ENCODE peak calls at places on chromosomes 6 and 20, in seven cellular contexts. One of them, this sample, is unnamed.

GRCh38 chr6:79077680-79078056 is 386 bp downstream of the PHIP start:
- DNase-seq in IMR-90: no peak
- DNase-seq in MCF 10A: no peak
- DNase-seq in HCT116: no peak
- DNase-seq in foreskin fibroblast: no peak
- DNase-seq in endothelial cell: peak
- DNase-seq in tibial artery: no peak
- DNase-seq in this sample: no peak

GRCh38 chr6:2938004-2938631 is 33.2 kb downstream of the SERPINB6 start:
- DNase-seq in foreskin fibroblast: no peak
- DNase-seq in tibial artery: no peak
- DNase-seq in IMR-90: no peak
- DNase-seq in endothelial cell: no peak
- DNase-seq in MCF 10A: no peak
- DNase-seq in HCT116: no peak
- DNase-seq in this sample: no peak

GRCh38 chr6:127201321-127201720 is 65.3 kb upstream of the RNF146 start:
- DNase-seq in foreskin fibroblast: peak
- DNase-seq in IMR-90: peak
- DNase-seq in MCF 10A: no peak
- DNase-seq in tibial artery: no peak
- DNase-seq in endothelial cell: no peak
- DNase-seq in HCT116: no peak
- DNase-seq in this sample: no peak

GRCh38 chr6:2725999-2726567 is 24.6 kb downstream of the MYLK4 start:
- DNase-seq in HCT116: no peak
- DNase-seq in tibial artery: no peak
- DNase-seq in endothelial cell: no peak
- DNase-seq in IMR-90: peak
- DNase-seq in MCF 10A: no peak
- DNase-seq in foreskin fibroblast: no peak
- DNase-seq in this sample: no peak

GRCh38 chr6:39929733-39930461 is 4.4 kb downstream of the MOCS1 start:
- DNase-seq in tibial artery: no peak
- DNase-seq in foreskin fibroblast: peak
- DNase-seq in HCT116: no peak
- DNase-seq in endothelial cell: no peak
- DNase-seq in MCF 10A: no peak
- DNase-seq in IMR-90: peak
- DNase-seq in this sample: peak

GRCh38 chr6:170027111-170028043 is 263.5 kb downstream of the DLL1 start:
- DNase-seq in MCF 10A: no peak
- DNase-seq in IMR-90: peak
- DNase-seq in foreskin fibroblast: no peak
- DNase-seq in endothelial cell: no peak
- DNase-seq in HCT116: no peak
- DNase-seq in tibial artery: peak
- DNase-seq in this sample: no peak

GRCh38 chr6:133814797-133815196 is 74.1 kb upstream of the TCF21 start:
- DNase-seq in MCF 10A: peak
- DNase-seq in HCT116: peak
- DNase-seq in tibial artery: peak
- DNase-seq in endothelial cell: no peak
- DNase-seq in IMR-90: peak
- DNase-seq in foreskin fibroblast: peak
- DNase-seq in this sample: no peak

GRCh38 chr6:169886631-169887227 is 135.3 kb downstream of the ERMARD start:
- DNase-seq in MCF 10A: no peak
- DNase-seq in IMR-90: no peak
- DNase-seq in endothelial cell: no peak
- DNase-seq in tibial artery: no peak
- DNase-seq in foreskin fibroblast: no peak
- DNase-seq in HCT116: no peak
- DNase-seq in this sample: no peak

GRCh38 chr6:125947581-125947980 is 9.0 kb upstream of the HINT3 start:
- DNase-seq in foreskin fibroblast: no peak
- DNase-seq in tibial artery: no peak
- DNase-seq in MCF 10A: peak
- DNase-seq in endothelial cell: no peak
- DNase-seq in HCT116: no peak
- DNase-seq in IMR-90: peak
- DNase-seq in this sample: no peak

GRCh38 chr20:33719989-33720709 is at the start of gene PXMP4:
- DNase-seq in tibial artery: peak
- DNase-seq in endothelial cell: peak
- DNase-seq in foreskin fibroblast: peak
- DNase-seq in MCF 10A: peak
- DNase-seq in IMR-90: peak
- DNase-seq in HCT116: peak
- DNase-seq in this sample: peak

DNA sequence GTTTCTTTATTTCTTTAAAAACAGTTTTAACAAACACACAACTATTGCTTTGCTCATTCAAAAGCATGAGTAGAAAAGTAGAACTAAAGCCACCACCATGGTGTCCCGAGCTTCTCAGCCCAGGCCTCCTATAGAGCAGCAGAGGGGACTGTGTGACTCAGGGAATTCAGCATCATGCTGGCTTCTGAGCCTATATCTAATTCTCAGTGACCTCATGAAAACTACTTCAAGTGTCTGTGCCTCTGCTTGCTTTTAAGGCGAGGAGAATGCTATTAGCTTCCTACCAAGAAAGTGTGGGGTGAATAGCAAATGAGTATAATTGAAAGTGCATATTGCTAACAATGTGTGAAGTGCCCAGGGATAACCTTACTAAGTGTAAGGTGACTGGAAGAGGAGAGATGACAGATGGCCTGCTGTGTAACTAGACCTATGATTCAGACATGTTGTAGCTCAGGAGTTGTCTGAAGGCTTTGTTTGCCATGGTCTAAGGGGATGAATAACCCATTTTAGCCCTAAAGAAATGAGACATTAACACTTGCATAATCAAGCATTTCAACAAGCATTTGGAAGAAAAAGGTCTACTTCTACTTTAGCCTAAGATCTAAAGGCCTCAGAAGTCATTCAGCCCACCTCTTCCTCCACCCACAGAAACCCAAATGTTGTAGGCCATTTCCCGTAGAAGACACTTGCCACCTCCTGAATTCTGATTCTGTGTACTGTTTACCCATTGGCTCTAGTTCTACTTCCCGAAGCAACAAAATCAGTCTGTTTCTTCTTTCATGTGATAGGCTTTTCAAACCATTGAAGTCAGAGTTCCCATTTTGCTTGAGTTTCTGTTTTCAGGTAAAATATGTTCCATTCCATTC is 121.5 kb upstream of the ARG1 start:
- DNase-seq in foreskin fibroblast: no peak
- DNase-seq in endothelial cell: no peak
- DNase-seq in HCT116: no peak
- DNase-seq in IMR-90: no peak
- DNase-seq in MCF 10A: no peak
- DNase-seq in tibial artery: no peak
- DNase-seq in this sample: no peak
- TF ChIP-seq CTCF in foreskin fibroblast: no peak
- TF ChIP-seq CTCF in endothelial cell: no peak
- TF ChIP-seq CTCF in HCT116: no peak
- TF ChIP-seq CTCF in IMR-90: no peak
- TF ChIP-seq CTCF in MCF 10A: no peak
- TF ChIP-seq CTCF in tibial artery: no peak
- TF ChIP-seq CTCF in this sample: no peak

DNA sequence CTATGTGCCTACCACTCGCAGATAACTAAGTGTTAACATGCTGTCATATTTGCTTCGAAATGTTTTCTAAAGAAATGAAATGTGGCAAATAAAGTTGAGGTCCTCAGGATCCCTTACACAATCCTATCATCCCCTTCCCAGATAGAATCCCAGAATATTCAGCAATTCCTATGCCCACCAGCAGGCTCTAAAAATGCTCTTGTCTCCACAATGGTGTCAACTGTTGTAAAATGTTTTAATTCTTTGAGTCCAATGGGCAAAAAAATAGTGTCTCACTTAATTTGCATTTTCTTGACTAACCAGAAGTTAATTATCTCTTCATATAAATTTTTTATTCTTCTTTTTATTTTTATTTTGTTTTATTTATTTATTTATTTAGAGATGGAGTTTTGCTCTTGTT is 103.9 kb upstream of the MAP7 start:
- DNase-seq in foreskin fibroblast: no peak
- DNase-seq in endothelial cell: no peak
- DNase-seq in MCF 10A: no peak
- DNase-seq in IMR-90: no peak
- DNase-seq in HCT116: no peak
- DNase-seq in tibial artery: no peak
- DNase-seq in this sample: no peak
- TF ChIP-seq CTCF in foreskin fibroblast: no peak
- TF ChIP-seq CTCF in endothelial cell: peak
- TF ChIP-seq CTCF in MCF 10A: no peak
- TF ChIP-seq CTCF in IMR-90: no peak
- TF ChIP-seq CTCF in HCT116: no peak
- TF ChIP-seq CTCF in tibial artery: no peak
- TF ChIP-seq CTCF in this sample: no peak

DNA sequence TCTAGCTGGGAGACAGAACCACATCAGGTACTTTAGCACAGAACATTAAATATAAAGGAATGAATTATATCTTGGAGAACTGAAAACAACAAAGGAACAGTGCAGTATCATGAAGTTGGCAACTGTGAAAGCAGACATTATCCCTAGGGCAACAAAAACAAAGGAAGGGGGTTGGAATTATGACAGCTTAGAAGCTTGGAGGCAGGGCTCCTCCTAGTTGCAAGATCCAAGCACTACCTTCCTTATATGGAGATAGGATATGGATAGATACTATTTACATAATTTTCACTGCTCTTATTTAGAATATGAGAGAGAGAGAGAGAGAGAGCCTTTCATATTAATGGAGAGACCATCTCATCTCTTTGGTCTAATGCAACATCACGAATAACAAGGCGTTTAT is 27.0 kb downstream of the TMEM14A start:
- DNase-seq in MCF 10A: peak
- DNase-seq in tibial artery: no peak
- DNase-seq in IMR-90: no peak
- DNase-seq in endothelial cell: no peak
- DNase-seq in HCT116: no peak
- DNase-seq in foreskin fibroblast: no peak
- DNase-seq in this sample: no peak
- TF ChIP-seq CTCF in MCF 10A: no peak
- TF ChIP-seq CTCF in tibial artery: no peak
- TF ChIP-seq CTCF in IMR-90: no peak
- TF ChIP-seq CTCF in endothelial cell: no peak
- TF ChIP-seq CTCF in HCT116: no peak
- TF ChIP-seq CTCF in foreskin fibroblast: no peak
- TF ChIP-seq CTCF in this sample: no peak

DNA sequence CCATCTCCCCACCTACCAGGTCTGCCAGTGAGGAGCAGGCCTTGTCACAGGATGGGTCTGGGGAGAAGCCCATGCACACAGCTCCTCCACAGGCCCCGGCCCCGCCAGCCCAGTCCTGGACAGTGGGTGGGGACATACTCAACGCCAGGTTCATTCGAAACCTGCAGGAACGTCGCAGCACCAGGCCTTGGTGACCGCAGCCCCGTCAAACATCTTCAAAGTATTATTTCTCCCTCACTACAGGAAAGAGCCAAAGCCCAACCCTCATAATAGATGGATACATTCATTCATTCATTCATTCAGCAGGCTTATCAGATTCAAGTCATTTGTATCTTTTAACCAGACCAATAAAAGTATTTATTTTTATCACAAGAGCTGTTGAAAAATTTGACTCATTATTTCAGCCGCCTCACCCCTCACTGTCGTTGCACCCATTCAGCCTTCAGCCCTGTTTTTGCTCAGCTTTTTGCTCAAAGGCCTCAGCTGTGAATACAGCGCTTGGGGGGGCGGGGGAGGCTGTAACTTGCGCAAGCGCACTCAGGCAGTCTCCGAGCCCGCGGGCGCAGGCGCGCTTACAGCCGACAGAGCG is 389 bp upstream of the C6orf136 start:
- DNase-seq in HCT116: no peak
- DNase-seq in foreskin fibroblast: no peak
- DNase-seq in endothelial cell: peak
- DNase-seq in MCF 10A: no peak
- DNase-seq in tibial artery: peak
- DNase-seq in IMR-90: no peak
- DNase-seq in this sample: no peak
- TF ChIP-seq CTCF in HCT116: no peak
- TF ChIP-seq CTCF in foreskin fibroblast: no peak
- TF ChIP-seq CTCF in endothelial cell: no peak
- TF ChIP-seq CTCF in MCF 10A: no peak
- TF ChIP-seq CTCF in tibial artery: no peak
- TF ChIP-seq CTCF in IMR-90: no peak
- TF ChIP-seq CTCF in this sample: no peak

GRCh38 chr6:16336056-16336810 is 97.8 kb downstream of the GMPR start:
- DNase-seq in endothelial cell: no peak
- DNase-seq in foreskin fibroblast: no peak
- DNase-seq in IMR-90: no peak
- DNase-seq in HCT116: no peak
- DNase-seq in MCF 10A: peak
- DNase-seq in tibial artery: no peak
- DNase-seq in this sample: no peak
- TF ChIP-seq CTCF in endothelial cell: no peak
- TF ChIP-seq CTCF in foreskin fibroblast: no peak
- TF ChIP-seq CTCF in IMR-90: no peak
- TF ChIP-seq CTCF in HCT116: no peak
- TF ChIP-seq CTCF in MCF 10A: no peak
- TF ChIP-seq CTCF in tibial artery: no peak
- TF ChIP-seq CTCF in this sample: peak

GRCh38 chr6:27631614-27631925 is 158.7 kb upstream of the ZNF184 start:
- DNase-seq in MCF 10A: no peak
- DNase-seq in tibial artery: no peak
- DNase-seq in foreskin fibroblast: no peak
- DNase-seq in HCT116: no peak
- DNase-seq in IMR-90: no peak
- DNase-seq in endothelial cell: no peak
- DNase-seq in this sample: no peak

DNA sequence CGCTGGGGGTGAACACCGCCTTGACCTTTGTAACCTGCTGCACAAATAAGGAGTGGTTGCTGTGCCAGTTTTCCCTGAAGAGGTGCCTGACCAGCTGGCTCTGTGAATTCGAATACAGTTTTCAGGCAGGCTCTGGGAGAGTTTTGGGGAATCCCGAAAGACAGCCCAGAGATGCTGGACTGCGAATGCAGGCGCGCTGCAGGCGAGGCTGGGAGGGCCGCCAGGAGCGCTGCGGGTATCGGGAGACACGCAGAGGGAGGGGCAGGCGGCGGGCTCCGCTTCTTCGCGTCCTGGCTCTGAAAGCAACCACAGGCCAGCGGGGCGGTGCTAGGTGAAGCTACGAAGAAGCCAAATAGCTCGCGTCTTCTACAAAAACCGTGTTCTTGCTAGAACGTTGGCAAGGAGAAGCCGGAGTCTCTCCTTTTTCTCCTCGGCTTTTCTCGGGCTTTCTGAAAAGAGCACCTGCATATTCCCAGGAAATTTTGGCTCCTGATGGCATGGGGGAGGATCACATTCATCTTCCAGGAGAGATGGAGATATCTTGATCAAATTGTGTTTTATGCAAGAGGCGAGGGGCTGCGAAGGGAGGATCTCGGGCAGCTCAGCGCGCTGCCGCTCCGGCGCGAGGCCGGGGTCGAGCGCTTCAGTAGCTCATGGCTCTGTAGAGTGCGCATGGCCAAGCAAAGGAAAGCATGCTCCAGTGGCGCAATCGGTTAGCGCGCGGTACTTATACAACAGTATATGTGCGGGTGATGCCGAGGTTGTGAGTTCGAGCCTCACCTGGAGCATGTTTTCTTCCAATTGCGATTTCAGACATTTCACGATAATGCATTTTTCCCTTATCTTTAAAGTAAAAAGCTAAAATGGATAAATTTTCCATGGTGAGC is 158.1 kb upstream of the ZNF184 start:
- DNase-seq in HCT116: peak
- DNase-seq in foreskin fibroblast: peak
- DNase-seq in tibial artery: no peak
- DNase-seq in endothelial cell: peak
- DNase-seq in IMR-90: peak
- DNase-seq in MCF 10A: peak
- DNase-seq in this sample: no peak
- TF ChIP-seq CTCF in HCT116: no peak
- TF ChIP-seq CTCF in foreskin fibroblast: no peak
- TF ChIP-seq CTCF in tibial artery: no peak
- TF ChIP-seq CTCF in endothelial cell: no peak
- TF ChIP-seq CTCF in IMR-90: no peak
- TF ChIP-seq CTCF in MCF 10A: no peak
- TF ChIP-seq CTCF in this sample: no peak

This sample was measured in AG09319.